ENCODE peak calls at places on chromosome 12, in ten cellular contexts. One of them, this sample, is unnamed.

GRCh38 chr12:52091869-52092268 is 12.4 kb downstream of the SMIM41 start:
- DNase-seq in NCI-H345: peak; percentile 73
- DNase-seq in HTR-8/SVneo: no peak
- DNase-seq in neuronal stem cell: no peak
- DNase-seq in NCI-H2081: peak; percentile 8
- DNase-seq in stimulated activated naive CD4-positive, alpha-beta T cell treated with Interleukin-2 at 50 U/mL for 16 hours: no peak
- DNase-seq in NCI-H1092: no peak
- DNase-seq in DND-41: no peak
- DNase-seq in transverse colon: no peak
- DNase-seq in stimulated activated CD8-positive, alpha-beta memory T cell treated with anti-CD3 and anti-CD28 coated beads, Interleukin-4, amount 100 ng/mL, for 24 hours: no peak
- DNase-seq in this sample: no peak

GRCh38 chr12:11884661-11885060 is 186.1 kb upstream of the BCL2L14 start:
- DNase-seq in NCI-H345: no peak
- DNase-seq in DND-41: no peak
- DNase-seq in NCI-H1092: no peak
- DNase-seq in stimulated activated CD8-positive, alpha-beta memory T cell treated with anti-CD3 and anti-CD28 coated beads, Interleukin-4, amount 100 ng/mL, for 24 hours: no peak
- DNase-seq in transverse colon: peak; percentile 45
- DNase-seq in stimulated activated naive CD4-positive, alpha-beta T cell treated with Interleukin-2 at 50 U/mL for 16 hours: no peak
- DNase-seq in neuronal stem cell: no peak
- DNase-seq in NCI-H2081: peak; percentile 11
- DNase-seq in HTR-8/SVneo: no peak
- DNase-seq in this sample: no peak

GRCh38 chr12:84161296-84161695 is 751.3 kb downstream of the SLC6A15 start:
- DNase-seq in neuronal stem cell: no peak
- DNase-seq in NCI-H2081: no peak
- DNase-seq in NCI-H345: no peak
- DNase-seq in stimulated activated CD8-positive, alpha-beta memory T cell treated with anti-CD3 and anti-CD28 coated beads, Interleukin-4, amount 100 ng/mL, for 24 hours: no peak
- DNase-seq in NCI-H1092: no peak
- DNase-seq in transverse colon: no peak
- DNase-seq in HTR-8/SVneo: no peak
- DNase-seq in DND-41: no peak
- DNase-seq in stimulated activated naive CD4-positive, alpha-beta T cell treated with Interleukin-2 at 50 U/mL for 16 hours: no peak
- DNase-seq in this sample: no peak

GRCh38 chr12:57632369-57632897 is 568 bp downstream of the B4GALNT1 start:
- DNase-seq in stimulated activated naive CD4-positive, alpha-beta T cell treated with Interleukin-2 at 50 U/mL for 16 hours: peak; percentile 6
- DNase-seq in NCI-H1092: peak; percentile 14
- DNase-seq in neuronal stem cell: peak; percentile 37
- DNase-seq in DND-41: no peak
- DNase-seq in NCI-H2081: no peak
- DNase-seq in stimulated activated CD8-positive, alpha-beta memory T cell treated with anti-CD3 and anti-CD28 coated beads, Interleukin-4, amount 100 ng/mL, for 24 hours: no peak
- DNase-seq in transverse colon: no peak
- DNase-seq in NCI-H345: peak; percentile 49
- DNase-seq in HTR-8/SVneo: no peak
- DNase-seq in this sample: no peak

GRCh38 chr12:111616177-111616623 is 17.1 kb upstream of the ATXN2 start:
- DNase-seq in DND-41: no peak
- DNase-seq in NCI-H345: no peak
- DNase-seq in stimulated activated naive CD4-positive, alpha-beta T cell treated with Interleukin-2 at 50 U/mL for 16 hours: no peak
- DNase-seq in NCI-H1092: no peak
- DNase-seq in neuronal stem cell: no peak
- DNase-seq in NCI-H2081: no peak
- DNase-seq in HTR-8/SVneo: no peak
- DNase-seq in transverse colon: peak; percentile 12
- DNase-seq in stimulated activated CD8-positive, alpha-beta memory T cell treated with anti-CD3 and anti-CD28 coated beads, Interleukin-4, amount 100 ng/mL, for 24 hours: no peak
- DNase-seq in this sample: no peak

GRCh38 chr12:67697443-67697842 is 48.9 kb downstream of the DYRK2 start:
- DNase-seq in neuronal stem cell: no peak
- DNase-seq in NCI-H2081: no peak
- DNase-seq in stimulated activated naive CD4-positive, alpha-beta T cell treated with Interleukin-2 at 50 U/mL for 16 hours: no peak
- DNase-seq in DND-41: peak; percentile 65
- DNase-seq in HTR-8/SVneo: no peak
- DNase-seq in NCI-H1092: no peak
- DNase-seq in stimulated activated CD8-positive, alpha-beta memory T cell treated with anti-CD3 and anti-CD28 coated beads, Interleukin-4, amount 100 ng/mL, for 24 hours: no peak
- DNase-seq in NCI-H345: no peak
- DNase-seq in transverse colon: no peak
- DNase-seq in this sample: no peak

GRCh38 chr12:2092890-2093289 is 40.1 kb downstream of the CACNA1C start:
- DNase-seq in HTR-8/SVneo: no peak
- DNase-seq in NCI-H2081: no peak
- DNase-seq in NCI-H1092: no peak
- DNase-seq in NCI-H345: no peak
- DNase-seq in stimulated activated naive CD4-positive, alpha-beta T cell treated with Interleukin-2 at 50 U/mL for 16 hours: no peak
- DNase-seq in transverse colon: no peak
- DNase-seq in stimulated activated CD8-positive, alpha-beta memory T cell treated with anti-CD3 and anti-CD28 coated beads, Interleukin-4, amount 100 ng/mL, for 24 hours: no peak
- DNase-seq in DND-41: no peak
- DNase-seq in neuronal stem cell: no peak
- DNase-seq in this sample: no peak

GRCh38 chr12:16300706-16301105 is 23.2 kb upstream of the SLC15A5 start:
- DNase-seq in NCI-H345: no peak
- DNase-seq in NCI-H2081: no peak
- DNase-seq in stimulated activated naive CD4-positive, alpha-beta T cell treated with Interleukin-2 at 50 U/mL for 16 hours: no peak
- DNase-seq in transverse colon: no peak
- DNase-seq in DND-41: no peak
- DNase-seq in stimulated activated CD8-positive, alpha-beta memory T cell treated with anti-CD3 and anti-CD28 coated beads, Interleukin-4, amount 100 ng/mL, for 24 hours: no peak
- DNase-seq in HTR-8/SVneo: no peak
- DNase-seq in neuronal stem cell: no peak
- DNase-seq in NCI-H1092: no peak
- DNase-seq in this sample: no peak

GRCh38 chr12:115322275-115322674 is 638.3 kb upstream of the TBX3 start:
- DNase-seq in stimulated activated CD8-positive, alpha-beta memory T cell treated with anti-CD3 and anti-CD28 coated beads, Interleukin-4, amount 100 ng/mL, for 24 hours: no peak
- DNase-seq in NCI-H1092: no peak
- DNase-seq in NCI-H2081: no peak
- DNase-seq in NCI-H345: no peak
- DNase-seq in DND-41: no peak
- DNase-seq in transverse colon: no peak
- DNase-seq in stimulated activated naive CD4-positive, alpha-beta T cell treated with Interleukin-2 at 50 U/mL for 16 hours: no peak
- DNase-seq in neuronal stem cell: no peak
- DNase-seq in HTR-8/SVneo: no peak
- DNase-seq in this sample: no peak

GRCh38 chr12:89348894-89349669 is 3.2 kb downstream of the DUSP6 start:
- DNase-seq in stimulated activated naive CD4-positive, alpha-beta T cell treated with Interleukin-2 at 50 U/mL for 16 hours: no peak
- DNase-seq in NCI-H345: no peak
- DNase-seq in transverse colon: no peak
- DNase-seq in stimulated activated CD8-positive, alpha-beta memory T cell treated with anti-CD3 and anti-CD28 coated beads, Interleukin-4, amount 100 ng/mL, for 24 hours: no peak
- DNase-seq in DND-41: peak; percentile 57
- DNase-seq in HTR-8/SVneo: no peak
- DNase-seq in NCI-H1092: no peak
- DNase-seq in neuronal stem cell: no peak
- DNase-seq in NCI-H2081: no peak
- DNase-seq in this sample: no peak

GRCh38 chr12:70638639-70639349 is 1.6 kb upstream of the PTPRB start:
- DNase-seq in NCI-H1092: no peak
- DNase-seq in DND-41: no peak
- DNase-seq in neuronal stem cell: no peak
- DNase-seq in NCI-H345: no peak
- DNase-seq in HTR-8/SVneo: peak; percentile 11
- DNase-seq in NCI-H2081: no peak
- DNase-seq in stimulated activated CD8-positive, alpha-beta memory T cell treated with anti-CD3 and anti-CD28 coated beads, Interleukin-4, amount 100 ng/mL, for 24 hours: no peak
- DNase-seq in stimulated activated naive CD4-positive, alpha-beta T cell treated with Interleukin-2 at 50 U/mL for 16 hours: no peak
- DNase-seq in transverse colon: no peak
- DNase-seq in this sample: no peak

GRCh38 chr12:57983858-57984505 is 42.6 kb downstream of the ATP23 start:
- DNase-seq in HTR-8/SVneo: no peak
- DNase-seq in NCI-H1092: no peak
- DNase-seq in neuronal stem cell: no peak
- DNase-seq in stimulated activated naive CD4-positive, alpha-beta T cell treated with Interleukin-2 at 50 U/mL for 16 hours: no peak
- DNase-seq in NCI-H345: no peak
- DNase-seq in stimulated activated CD8-positive, alpha-beta memory T cell treated with anti-CD3 and anti-CD28 coated beads, Interleukin-4, amount 100 ng/mL, for 24 hours: no peak
- DNase-seq in DND-41: no peak
- DNase-seq in transverse colon: no peak
- DNase-seq in NCI-H2081: no peak
- DNase-seq in this sample: no peak

GRCh38 chr12:46174061-46174662 is 94.7 kb downstream of the SLC38A1 start:
- DNase-seq in NCI-H1092: no peak
- DNase-seq in NCI-H345: no peak
- DNase-seq in NCI-H2081: no peak
- DNase-seq in DND-41: no peak
- DNase-seq in HTR-8/SVneo: no peak
- DNase-seq in neuronal stem cell: no peak
- DNase-seq in transverse colon: no peak
- DNase-seq in stimulated activated CD8-positive, alpha-beta memory T cell treated with anti-CD3 and anti-CD28 coated beads, Interleukin-4, amount 100 ng/mL, for 24 hours: no peak
- DNase-seq in stimulated activated naive CD4-positive, alpha-beta T cell treated with Interleukin-2 at 50 U/mL for 16 hours: no peak
- DNase-seq in this sample: no peak

GRCh38 chr12:82873951-82874350 is 187.2 kb downstream of the TMTC2 start:
- DNase-seq in stimulated activated CD8-positive, alpha-beta memory T cell treated with anti-CD3 and anti-CD28 coated beads, Interleukin-4, amount 100 ng/mL, for 24 hours: no peak
- DNase-seq in transverse colon: no peak
- DNase-seq in stimulated activated naive CD4-positive, alpha-beta T cell treated with Interleukin-2 at 50 U/mL for 16 hours: no peak
- DNase-seq in NCI-H345: no peak
- DNase-seq in HTR-8/SVneo: no peak
- DNase-seq in DND-41: no peak
- DNase-seq in NCI-H2081: peak; percentile 77
- DNase-seq in NCI-H1092: no peak
- DNase-seq in neuronal stem cell: no peak
- DNase-seq in this sample: no peak

GRCh38 chr12:47317182-47317915 is 237.6 kb upstream of the AMIGO2 start:
- DNase-seq in NCI-H2081: no peak
- DNase-seq in stimulated activated CD8-positive, alpha-beta memory T cell treated with anti-CD3 and anti-CD28 coated beads, Interleukin-4, amount 100 ng/mL, for 24 hours: no peak
- DNase-seq in transverse colon: no peak
- DNase-seq in stimulated activated naive CD4-positive, alpha-beta T cell treated with Interleukin-2 at 50 U/mL for 16 hours: no peak
- DNase-seq in NCI-H345: no peak
- DNase-seq in NCI-H1092: no peak
- DNase-seq in neuronal stem cell: no peak
- DNase-seq in DND-41: no peak
- DNase-seq in HTR-8/SVneo: no peak
- DNase-seq in this sample: no peak

GRCh38 chr12:13176257-13176656 is 20.3 kb upstream of the EMP1 start:
- DNase-seq in transverse colon: no peak
- DNase-seq in NCI-H345: no peak
- DNase-seq in DND-41: no peak
- DNase-seq in NCI-H1092: no peak
- DNase-seq in NCI-H2081: no peak
- DNase-seq in stimulated activated CD8-positive, alpha-beta memory T cell treated with anti-CD3 and anti-CD28 coated beads, Interleukin-4, amount 100 ng/mL, for 24 hours: no peak
- DNase-seq in stimulated activated naive CD4-positive, alpha-beta T cell treated with Interleukin-2 at 50 U/mL for 16 hours: no peak
- DNase-seq in HTR-8/SVneo: no peak
- DNase-seq in neuronal stem cell: no peak
- DNase-seq in this sample: no peak

GRCh38 chr12:31922341-31923062 is 36.7 kb upstream of the RESF1 start:
- DNase-seq in stimulated activated CD8-positive, alpha-beta memory T cell treated with anti-CD3 and anti-CD28 coated beads, Interleukin-4, amount 100 ng/mL, for 24 hours: no peak
- DNase-seq in transverse colon: no peak
- DNase-seq in stimulated activated naive CD4-positive, alpha-beta T cell treated with Interleukin-2 at 50 U/mL for 16 hours: no peak
- DNase-seq in neuronal stem cell: no peak
- DNase-seq in HTR-8/SVneo: no peak
- DNase-seq in DND-41: no peak
- DNase-seq in NCI-H345: no peak
- DNase-seq in NCI-H2081: no peak
- DNase-seq in NCI-H1092: no peak
- DNase-seq in this sample: peak; percentile 78

GRCh38 chr12:67498981-67499380 is 149.6 kb upstream of the DYRK2 start:
- DNase-seq in NCI-H345: no peak
- DNase-seq in neuronal stem cell: no peak
- DNase-seq in stimulated activated CD8-positive, alpha-beta memory T cell treated with anti-CD3 and anti-CD28 coated beads, Interleukin-4, amount 100 ng/mL, for 24 hours: no peak
- DNase-seq in NCI-H1092: no peak
- DNase-seq in DND-41: peak; percentile 31
- DNase-seq in NCI-H2081: no peak
- DNase-seq in transverse colon: no peak
- DNase-seq in stimulated activated naive CD4-positive, alpha-beta T cell treated with Interleukin-2 at 50 U/mL for 16 hours: no peak
- DNase-seq in HTR-8/SVneo: no peak
- DNase-seq in this sample: no peak

GRCh38 chr12:96219700-96220206 is 25.6 kb downstream of the ELK3 start:
- DNase-seq in NCI-H345: no peak
- DNase-seq in transverse colon: no peak
- DNase-seq in NCI-H1092: no peak
- DNase-seq in NCI-H2081: no peak
- DNase-seq in DND-41: no peak
- DNase-seq in stimulated activated naive CD4-positive, alpha-beta T cell treated with Interleukin-2 at 50 U/mL for 16 hours: no peak
- DNase-seq in neuronal stem cell: no peak
- DNase-seq in stimulated activated CD8-positive, alpha-beta memory T cell treated with anti-CD3 and anti-CD28 coated beads, Interleukin-4, amount 100 ng/mL, for 24 hours: no peak
- DNase-seq in HTR-8/SVneo: peak; percentile 94
- DNase-seq in this sample: no peak

GRCh38 chr12:108273217-108273616 is 65.9 kb downstream of the CMKLR1 start:
- DNase-seq in neuronal stem cell: no peak
- DNase-seq in NCI-H2081: no peak
- DNase-seq in HTR-8/SVneo: no peak
- DNase-seq in NCI-H1092: no peak
- DNase-seq in stimulated activated naive CD4-positive, alpha-beta T cell treated with Interleukin-2 at 50 U/mL for 16 hours: no peak
- DNase-seq in transverse colon: no peak
- DNase-seq in DND-41: no peak
- DNase-seq in NCI-H345: no peak
- DNase-seq in stimulated activated CD8-positive, alpha-beta memory T cell treated with anti-CD3 and anti-CD28 coated beads, Interleukin-4, amount 100 ng/mL, for 24 hours: no peak
- DNase-seq in this sample: no peak

GRCh38 chr12:80936353-80936641 is 1.4 kb downstream of the LIN7A start:
- DNase-seq in stimulated activated CD8-positive, alpha-beta memory T cell treated with anti-CD3 and anti-CD28 coated beads, Interleukin-4, amount 100 ng/mL, for 24 hours: no peak
- DNase-seq in DND-41: no peak
- DNase-seq in HTR-8/SVneo: no peak
- DNase-seq in transverse colon: no peak
- DNase-seq in neuronal stem cell: no peak
- DNase-seq in NCI-H345: peak; percentile 70
- DNase-seq in NCI-H1092: peak; percentile 62
- DNase-seq in NCI-H2081: peak; percentile 79
- DNase-seq in stimulated activated naive CD4-positive, alpha-beta T cell treated with Interleukin-2 at 50 U/mL for 16 hours: no peak
- DNase-seq in this sample: no peak

GRCh38 chr12:49288412-49288853 is 6.5 kb upstream of the PRPH start:
- DNase-seq in stimulated activated naive CD4-positive, alpha-beta T cell treated with Interleukin-2 at 50 U/mL for 16 hours: peak; percentile 50
- DNase-seq in NCI-H2081: peak; percentile 51
- DNase-seq in HTR-8/SVneo: peak; percentile 71
- DNase-seq in NCI-H345: peak; percentile 22
- DNase-seq in DND-41: peak; percentile 68
- DNase-seq in neuronal stem cell: no peak
- DNase-seq in transverse colon: peak; percentile 58
- DNase-seq in stimulated activated CD8-positive, alpha-beta memory T cell treated with anti-CD3 and anti-CD28 coated beads, Interleukin-4, amount 100 ng/mL, for 24 hours: peak; percentile 40
- DNase-seq in NCI-H1092: peak; percentile 12
- DNase-seq in this sample: peak; percentile 42

GRCh38 chr12:131279281-131279921 is 325.7 kb downstream of the ADGRD1 start:
- DNase-seq in stimulated activated CD8-positive, alpha-beta memory T cell treated with anti-CD3 and anti-CD28 coated beads, Interleukin-4, amount 100 ng/mL, for 24 hours: no peak
- DNase-seq in NCI-H345: no peak
- DNase-seq in DND-41: no peak
- DNase-seq in NCI-H2081: no peak
- DNase-seq in transverse colon: no peak
- DNase-seq in HTR-8/SVneo: no peak
- DNase-seq in stimulated activated naive CD4-positive, alpha-beta T cell treated with Interleukin-2 at 50 U/mL for 16 hours: no peak
- DNase-seq in neuronal stem cell: no peak
- DNase-seq in NCI-H1092: no peak
- DNase-seq in this sample: no peak

GRCh38 chr12:52246720-52247621 is 13.9 kb downstream of the KRT7 start:
- DNase-seq in NCI-H345: peak; percentile 69
- DNase-seq in stimulated activated CD8-positive, alpha-beta memory T cell treated with anti-CD3 and anti-CD28 coated beads, Interleukin-4, amount 100 ng/mL, for 24 hours: no peak
- DNase-seq in HTR-8/SVneo: no peak
- DNase-seq in neuronal stem cell: no peak
- DNase-seq in DND-41: no peak
- DNase-seq in NCI-H1092: no peak
- DNase-seq in stimulated activated naive CD4-positive, alpha-beta T cell treated with Interleukin-2 at 50 U/mL for 16 hours: no peak
- DNase-seq in NCI-H2081: peak; percentile 82
- DNase-seq in transverse colon: no peak
- DNase-seq in this sample: no peak

GRCh38 chr12:102542816-102543448 is 62.6 kb upstream of the IGF1 start:
- DNase-seq in HTR-8/SVneo: no peak
- DNase-seq in stimulated activated CD8-positive, alpha-beta memory T cell treated with anti-CD3 and anti-CD28 coated beads, Interleukin-4, amount 100 ng/mL, for 24 hours: no peak
- DNase-seq in NCI-H1092: no peak
- DNase-seq in DND-41: no peak
- DNase-seq in transverse colon: no peak
- DNase-seq in stimulated activated naive CD4-positive, alpha-beta T cell treated with Interleukin-2 at 50 U/mL for 16 hours: no peak
- DNase-seq in neuronal stem cell: no peak
- DNase-seq in NCI-H2081: no peak
- DNase-seq in NCI-H345: no peak
- DNase-seq in this sample: no peak

GRCh38 chr12:66775941-66776340 is 97.1 kb upstream of the GRIP1 start:
- DNase-seq in HTR-8/SVneo: no peak
- DNase-seq in transverse colon: no peak
- DNase-seq in stimulated activated CD8-positive, alpha-beta memory T cell treated with anti-CD3 and anti-CD28 coated beads, Interleukin-4, amount 100 ng/mL, for 24 hours: no peak
- DNase-seq in NCI-H1092: no peak
- DNase-seq in NCI-H2081: no peak
- DNase-seq in neuronal stem cell: no peak
- DNase-seq in NCI-H345: no peak
- DNase-seq in DND-41: no peak
- DNase-seq in stimulated activated naive CD4-positive, alpha-beta T cell treated with Interleukin-2 at 50 U/mL for 16 hours: no peak
- DNase-seq in this sample: peak; percentile 47

GRCh38 chr12:120039711-120040110 is 50.7 kb downstream of the BICDL1 start:
- DNase-seq in NCI-H2081: no peak
- DNase-seq in transverse colon: no peak
- DNase-seq in stimulated activated naive CD4-positive, alpha-beta T cell treated with Interleukin-2 at 50 U/mL for 16 hours: no peak
- DNase-seq in stimulated activated CD8-positive, alpha-beta memory T cell treated with anti-CD3 and anti-CD28 coated beads, Interleukin-4, amount 100 ng/mL, for 24 hours: no peak
- DNase-seq in NCI-H1092: no peak
- DNase-seq in NCI-H345: no peak
- DNase-seq in HTR-8/SVneo: no peak
- DNase-seq in DND-41: no peak
- DNase-seq in neuronal stem cell: no peak
- DNase-seq in this sample: no peak

GRCh38 chr12:77124767-77125166 is 59.4 kb upstream of the E2F7 start:
- DNase-seq in HTR-8/SVneo: no peak
- DNase-seq in neuronal stem cell: no peak
- DNase-seq in NCI-H1092: no peak
- DNase-seq in transverse colon: no peak
- DNase-seq in stimulated activated naive CD4-positive, alpha-beta T cell treated with Interleukin-2 at 50 U/mL for 16 hours: no peak
- DNase-seq in DND-41: no peak
- DNase-seq in stimulated activated CD8-positive, alpha-beta memory T cell treated with anti-CD3 and anti-CD28 coated beads, Interleukin-4, amount 100 ng/mL, for 24 hours: no peak
- DNase-seq in NCI-H2081: no peak
- DNase-seq in NCI-H345: no peak
- DNase-seq in this sample: peak; percentile 44

This sample was measured in foreskin melanocyte.